ENCODE peak calls at places on chromosomes 16 and 17, in ten cellular contexts. G is ovary; P is HL-60; Z is AG10803; V is astrocyte of the cerebellum; J is fibroblast of pulmonary artery; M is nucleus accumbens; R is naive thymus-derived CD8-positive, alpha-beta T cell; C is erythroblast; E is sigmoid colon. N is an unnamed sample.

GRCh38 chr16:10362077-10362863 is 23.6 kb upstream of the ATF7IP2 start:
- DNase-seq in G (no peak), P (peak), Z (no peak), V (no peak), J (no peak), M (no peak), R (no peak), C (peak), E (no peak), N (no peak)

GRCh38 chr17:77145209-77145608 is 4.4 kb downstream of the SEC14L1 start:
- DNase-seq in G (no peak), P (no peak), Z (no peak), V (no peak), J (no peak), M (no peak), R (no peak), C (no peak), E (no peak), N (peak)

GRCh38 chr16:7577588-7577987 is 244.9 kb downstream of the RBFOX1 start:
- DNase-seq in G (no peak), P (no peak), Z (no peak), V (no peak), J (no peak), M (no peak), R (no peak), C (no peak), E (no peak), N (no peak)

GRCh38 chr17:40325156-40326013 is 16.4 kb downstream of the RARA start:
- DNase-seq in G (no peak), P (no peak), Z (no peak), V (no peak), J (no peak), M (no peak), R (peak), C (no peak), E (no peak), N (no peak)

GRCh38 chr17:18185832-18186231 is 2.2 kb downstream of the ALKBH5 start:
- DNase-seq in G (no peak), P (no peak), Z (no peak), V (no peak), J (no peak), M (no peak), R (no peak), C (peak), E (no peak), N (no peak)

GRCh38 chr17:81976332-81977210 is 858 bp upstream of the ASPSCR1 start:
- DNase-seq in G (peak), P (peak), Z (no peak), V (no peak), J (no peak), M (no peak), R (peak), C (peak), E (no peak), N (no peak)

GRCh38 chr17:5241861-5242671 is 7.4 kb upstream of the SCIMP start:
- DNase-seq in G (no peak), P (no peak), Z (no peak), V (no peak), J (no peak), M (no peak), R (no peak), C (no peak), E (no peak), N (peak)

GRCh38 chr16:19808061-19808621 is 76.5 kb downstream of the GPRC5B start:
- DNase-seq in G (no peak), P (no peak), Z (no peak), V (no peak), J (no peak), M (no peak), R (no peak), C (no peak), E (peak), N (no peak)

GRCh38 chr17:39110435-39111136 is 40.9 kb downstream of the PLXDC1 start:
- DNase-seq in G (no peak), P (no peak), Z (no peak), V (no peak), J (no peak), M (no peak), R (no peak), C (no peak), E (no peak), N (no peak)

GRCh38 chr16:68715471-68715870 is 21.6 kb upstream of the CDH1 start:
- DNase-seq in G (no peak), P (no peak), Z (no peak), V (peak), J (no peak), M (no peak), R (no peak), C (no peak), E (no peak), N (no peak)

GRCh38 chr16:49836218-49836617 is 19.7 kb downstream of the ZNF423 start:
- DNase-seq in G (no peak), P (no peak), Z (no peak), V (no peak), J (no peak), M (no peak), R (no peak), C (no peak), E (no peak), N (no peak)

GRCh38 chr17:73188011-73188410 is 4.8 kb upstream of the COG1 start:
- DNase-seq in G (no peak), P (no peak), Z (peak), V (no peak), J (no peak), M (no peak), R (no peak), C (no peak), E (no peak), N (no peak)

GRCh38 chr17:77555741-77556291 is 402.7 kb upstream of the TNRC6C start:
- DNase-seq in G (no peak), P (no peak), Z (no peak), V (peak), J (peak), M (peak), R (no peak), C (no peak), E (peak), N (peak)

GRCh38 chr16:84687715-84688114 is 12.1 kb upstream of the USP10 start:
- DNase-seq in G (no peak), P (no peak), Z (peak), V (peak), J (peak), M (no peak), R (no peak), C (no peak), E (peak), N (no peak)

GRCh38 chr17:18230288-18231141 is 5.1 kb downstream of the LLGL1 start:
- DNase-seq in G (no peak), P (no peak), Z (no peak), V (no peak), J (no peak), M (peak), R (no peak), C (no peak), E (no peak), N (no peak)

GRCh38 chr17:75181608-75182318 is 996 bp downstream of the SUMO2 start:
- DNase-seq in G (peak), P (peak), Z (no peak), V (no peak), J (no peak), M (no peak), R (peak), C (peak), E (no peak), N (no peak)